ENCODE peak calls at places on chromosomes 11 and 22, in eight cellular contexts. W is aorta, L is upper lobe of left lung, G is SK-N-SH, F is vagina, T is adrenal gland, A is thoracic aorta, D is heart right ventricle. X is an unnamed sample. For H3K9me3, the result is how much of the 10 kb centered on the place peaks cover.

GRCh38 chr22:32475428-32476010 is 908 bp downstream of the FBXO7 start:
- DNase-seq in A (no peak), W (peak), G (peak), D (peak), F (no peak), T (peak), L (peak), X (no peak)

GRCh38 chr22:39462443-39463147 is 5.8 kb downstream of the MGAT3 start:
- DNase-seq in L (no peak), F (no peak), A (no peak), D (peak), W (no peak), T (no peak), G (peak), X (no peak)

GRCh38 chr22:19986410-19987341 is 29.9 kb downstream of the ARVCF start:
- DNase-seq in D (peak), G (peak), T (peak), L (peak), W (peak), A (no peak), F (no peak), X (peak)

GRCh38 chr22:31262369-31263133 is 29.7 kb downstream of the PIK3IP1 start:
- DNase-seq in F (no peak), D (no peak), G (no peak), T (no peak), W (no peak), A (no peak), L (peak), X (no peak)

GRCh38 chr11:122150484-122151124 is 34.6 kb upstream of the BLID start:
- DNase-seq in W (no peak), A (no peak), T (no peak), D (no peak), F (no peak), G (no peak), L (no peak), X (no peak)

GRCh38 chr22:33524511-33525270 is 395.6 kb downstream of the LARGE1 start:
- DNase-seq in D (no peak), F (no peak), G (no peak), W (no peak), T (no peak), L (no peak), A (no peak), X (no peak)

GRCh38 chr11:28447226-28447625 is 339.0 kb downstream of the METTL15 start:
- DNase-seq in G (no peak), D (no peak), T (no peak), F (no peak), W (no peak), A (no peak), L (no peak), X (no peak)

GRCh38 chr11:132490976-132491375 is 1041.3 kb downstream of the OPCML start:
- DNase-seq in F (no peak), D (no peak), G (no peak), A (no peak), T (no peak), W (no peak), L (no peak), X (no peak)

GRCh38 chr11:111540114-111540920 is at the start of gene LAYN:
- DNase-seq in T (no peak), L (peak), W (peak), A (peak), G (peak), F (no peak), D (peak), X (peak)

GRCh38 chr11:126169291-126169690 is 42.2 kb downstream of the RPUSD4 start:
- DNase-seq in L (no peak), T (no peak), W (no peak), G (no peak), F (no peak), D (no peak), A (no peak), X (no peak)

GRCh38 chr11:35003658-35004057 is 87.2 kb downstream of the PDHX start:
- DNase-seq in T (no peak), D (no peak), L (no peak), G (no peak), F (no peak), A (no peak), W (no peak), X (no peak)

DNA sequence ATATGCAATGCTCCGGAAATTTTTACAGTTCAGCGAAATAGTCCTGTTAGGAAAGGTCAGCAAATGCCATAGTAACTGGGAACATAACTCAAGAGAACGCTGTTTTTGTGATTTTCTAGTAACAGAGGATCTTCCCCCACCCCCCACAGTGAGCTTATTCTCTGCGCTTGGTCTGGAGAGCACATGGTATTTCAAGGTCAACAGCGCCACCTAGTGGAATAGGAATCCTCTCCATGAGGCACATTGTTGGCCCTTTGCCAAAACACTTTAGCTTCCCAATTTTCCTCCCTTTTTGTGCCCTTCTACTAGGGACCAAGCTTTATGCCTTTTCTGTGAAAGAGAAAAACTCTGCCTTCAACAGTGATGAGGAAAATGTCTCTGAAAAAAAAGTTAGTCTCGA is 13.2 kb upstream of the OR4C12 start:
- DNase-seq in T (peak), F (no peak), L (no peak), D (peak), A (no peak), W (no peak), G (peak), X (no peak)
- H3K9me3 ChIP-seq in T (under half), F (under half), L (under half), D (under half), A (under half), W (under half), G (under half), X (under half)

GRCh38 chr11:117906710-117907109 is 22.5 kb downstream of the TMPRSS13 start:
- DNase-seq in G (no peak), W (no peak), F (no peak), D (no peak), T (no peak), L (no peak), A (no peak), X (no peak)
- H3K9me3 ChIP-seq in G (under half), W (under half), F (under half), D (under half), T (under half), L (under half), A (under half), X (under half)

GRCh38 chr11:116082256-116082655 is 578.0 kb upstream of the CADM1 start:
- DNase-seq in D (no peak), W (no peak), G (no peak), F (no peak), L (no peak), A (no peak), T (no peak), X (no peak)
- H3K9me3 ChIP-seq in D (under half), W (under half), G (under half), F (under half), L (under half), A (under half), T (under half), X (under half)

GRCh38 chr22:47201186-47201995 is 438.9 kb downstream of the TBC1D22A start:
- DNase-seq in F (peak), D (no peak), W (no peak), G (no peak), L (peak), A (no peak), T (no peak), X (no peak)
- H3K9me3 ChIP-seq in F (under half), D (under half), W (under half), G (under half), L (under half), A (under half), T (under half), X (under half)

DNA sequence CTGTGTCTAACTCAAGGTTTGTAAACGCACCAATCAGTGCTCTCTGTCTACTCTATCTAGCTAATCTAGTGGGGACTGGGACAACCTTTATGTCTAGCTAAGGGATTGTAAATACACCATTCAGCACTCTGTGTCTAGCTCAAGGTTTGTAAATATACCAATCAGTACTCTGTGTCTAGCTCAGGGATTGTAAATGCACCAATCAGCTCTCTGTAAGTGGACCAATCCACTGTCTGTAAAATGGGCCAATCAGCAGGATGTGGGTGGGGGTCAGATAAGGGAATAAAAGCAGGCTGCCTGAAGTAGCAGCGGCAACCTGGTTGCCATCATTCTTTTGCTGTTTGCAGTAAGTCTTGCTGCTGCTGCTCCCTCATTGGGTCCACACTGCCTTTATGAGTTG is 8.4 kb upstream of the CYP2D6 start:
- DNase-seq in W (no peak), T (no peak), L (no peak), F (no peak), G (no peak), D (no peak), A (no peak), X (no peak)
- H3K9me3 ChIP-seq in W (under half), T (under half), L (under half), F (under half), G (under half), D (under half), A (under half), X (under half)

GRCh38 chr22:47259990-47260389 is 497.5 kb downstream of the TBC1D22A start:
- DNase-seq in D (no peak), W (no peak), A (no peak), G (no peak), L (no peak), T (no peak), F (no peak), X (no peak)

GRCh38 chr22:47260551-47260950 is 498.1 kb downstream of the TBC1D22A start:
- DNase-seq in W (no peak), D (no peak), G (no peak), L (no peak), T (no peak), F (no peak), A (no peak), X (no peak)

GRCh38 chr22:47257566-47257965 is 495.1 kb downstream of the TBC1D22A start:
- DNase-seq in D (no peak), G (no peak), T (no peak), L (no peak), F (peak), W (no peak), A (no peak), X (no peak)

GRCh38 chr22:47259049-47259448 is 496.6 kb downstream of the TBC1D22A start:
- DNase-seq in L (no peak), D (no peak), G (no peak), T (no peak), W (no peak), F (peak), A (no peak), X (no peak)
- H3K9me3 ChIP-seq in L (under half), D (under half), G (under half), T (under half), W (under half), F (under half), A (under half), X (under half)

GRCh38 chr11:20278727-20279126 is 84.8 kb upstream of the HTATIP2 start:
- DNase-seq in G (no peak), L (no peak), A (no peak), D (no peak), F (no peak), T (no peak), W (no peak), X (no peak)
- H3K9me3 ChIP-seq in G (under half), L (under half), A (under half), D (under half), F (under half), T (under half), W (under half), X (under half)

GRCh38 chr11:2347449-2347848 is 29.7 kb upstream of the CD81 start:
- DNase-seq in F (no peak), D (no peak), W (no peak), G (no peak), L (no peak), T (no peak), A (no peak), X (no peak)
- H3K9me3 ChIP-seq in F (under half), D (under half), W (under half), G (under half), L (under half), T (under half), A (under half), X (under half)